ENCODE peak calls at places on chromosomes 4 and X, in six cellular contexts. E, I, S, G, L and Q are unnamed samples.

GRCh38 chrX:150148749-150149672 is 210.7 kb upstream of the EOLA2 start:
- DNase-seq in E (no peak), I (no peak), S (no peak), G (no peak), L (no peak), Q (no peak)

GRCh38 chrX:74349387-74349786 is 45.4 kb downstream of the ZCCHC13 start:
- DNase-seq in E (peak; percentile 6), I (no peak), S (no peak), G (no peak), L (no peak), Q (no peak)

GRCh38 chr4:40070387-40070786 is 13.7 kb downstream of the N4BP2 start:
- DNase-seq in E (no peak), I (no peak), S (no peak), G (no peak), L (no peak), Q (no peak)

GRCh38 chr4:81049861-81050423 is 19.4 kb downstream of the BMP3 start:
- DNase-seq in E (no peak), I (no peak), S (no peak), G (no peak), L (no peak), Q (no peak)

GRCh38 chr4:2946812-2947600 is 16.2 kb downstream of the NOP14 start:
- DNase-seq in E (no peak), I (no peak), S (no peak), G (no peak), L (no peak), Q (peak; percentile 21)

GRCh38 chr4:23889368-23889767 is 479 bp downstream of the PPARGC1A start:
- DNase-seq in E (no peak), I (no peak), S (no peak), G (no peak), L (no peak), Q (no peak)

GRCh38 chr4:11954093-11954492 is 525.4 kb upstream of the HS3ST1 start:
- DNase-seq in E (peak; percentile 70), I (no peak), S (peak; percentile 83), G (no peak), L (no peak), Q (peak; percentile 4)

GRCh38 chrX:125327891-125328290 is 8.2 kb downstream of the TEX13C start:
- DNase-seq in E (no peak), I (no peak), S (no peak), G (no peak), L (no peak), Q (no peak)

GRCh38 chrX:150719641-150720040 is 26.4 kb downstream of the MTMR1 start:
- DNase-seq in E (no peak), I (no peak), S (no peak), G (no peak), L (no peak), Q (no peak)

GRCh38 chrX:130100180-130100579 is 10.1 kb downstream of the ELF4 start:
- DNase-seq in E (no peak), I (no peak), S (no peak), G (no peak), L (peak; percentile 81), Q (no peak)

GRCh38 chrX:132094169-132094568 is 33.7 kb downstream of the FRMD7 start:
- DNase-seq in E (peak; percentile 9), I (no peak), S (no peak), G (no peak), L (no peak), Q (no peak)

GRCh38 chrX:19791562-19791961 is 95.8 kb downstream of the SH3KBP1 start:
- DNase-seq in E (no peak), I (no peak), S (no peak), G (no peak), L (no peak), Q (no peak)

GRCh38 chr4:105988671-105989070 is 93.4 kb downstream of the NPNT start:
- DNase-seq in E (no peak), I (no peak), S (no peak), G (no peak), L (no peak), Q (no peak)

GRCh38 chr4:154559141-154559841 is 3.5 kb upstream of the FGB start:
- DNase-seq in E (peak; percentile 84), I (no peak), S (peak; percentile 64), G (no peak), L (no peak), Q (peak; percentile 27)

GRCh38 chrX:20374866-20375530 is 108.3 kb upstream of the RPS6KA3 start:
- DNase-seq in E (peak; percentile 83), I (no peak), S (no peak), G (no peak), L (no peak), Q (no peak)

GRCh38 chr4:168197926-168198325 is 105.6 kb downstream of the ANXA10 start:
- DNase-seq in E (no peak), I (no peak), S (peak; percentile 29), G (no peak), L (no peak), Q (no peak)

GRCh38 chrX:19214248-19214787 is 92.0 kb upstream of the ADGRG2 start:
- DNase-seq in E (no peak), I (no peak), S (no peak), G (no peak), L (no peak), Q (no peak)

GRCh38 chr4:13262816-13263215 is 221.3 kb downstream of the RAB28 start:
- DNase-seq in E (no peak), I (no peak), S (no peak), G (no peak), L (no peak), Q (no peak)

GRCh38 chr4:116668190-116668589 is 417.2 kb downstream of the TRAM1L1 start:
- DNase-seq in E (peak; percentile 7), I (no peak), S (no peak), G (no peak), L (no peak), Q (peak; percentile 7)

GRCh38 chrX:149639568-149639967 is 8.0 kb upstream of the TMEM185A start:
- DNase-seq in E (no peak), I (no peak), S (no peak), G (no peak), L (no peak), Q (no peak)

GRCh38 chr4:176526704-176527103 is 206.9 kb downstream of the SPCS3 start:
- DNase-seq in E (no peak), I (no peak), S (no peak), G (no peak), L (no peak), Q (no peak)

GRCh38 chr4:101795704-101796103 is 5.2 kb downstream of the BANK1 start:
- DNase-seq in E (no peak), I (no peak), S (no peak), G (no peak), L (no peak), Q (no peak)

GRCh38 chr4:53682196-53682595 is 90.9 kb upstream of the LNX1 start:
- DNase-seq in E (no peak), I (no peak), S (no peak), G (no peak), L (no peak), Q (no peak)

GRCh38 chrX:153828723-153829548 is 1.4 kb downstream of the PDZD4 start:
- DNase-seq in E (no peak), I (no peak), S (no peak), G (no peak), L (no peak), Q (peak; percentile 82)

GRCh38 chrX:33987458-33987857 is 144.7 kb downstream of the FAM47A start:
- DNase-seq in E (no peak), I (no peak), S (no peak), G (no peak), L (no peak), Q (no peak)

GRCh38 chr4:107740381-107740780 is 20.3 kb upstream of the PAPSS1 start:
- DNase-seq in E (no peak), I (no peak), S (peak; percentile 36), G (no peak), L (no peak), Q (no peak)

GRCh38 chr4:108783666-108784463 is 21.0 kb upstream of the ETNPPL start:
- DNase-seq in E (peak; percentile 34), I (no peak), S (peak; percentile 53), G (no peak), L (no peak), Q (no peak)

GRCh38 chr4:23934915-23935314 is 45.1 kb upstream of the PPARGC1A start:
- DNase-seq in E (no peak), I (no peak), S (no peak), G (no peak), L (peak; percentile 71), Q (no peak)

GRCh38 chrX:11244641-11245040 is 48.6 kb upstream of the AMELX start:
- DNase-seq in E (no peak), I (no peak), S (no peak), G (no peak), L (no peak), Q (no peak)

GRCh38 chr4:2251073-2251794 is 9.3 kb upstream of the HAUS3 start:
- DNase-seq in E (no peak), I (no peak), S (no peak), G (peak; percentile 0), L (peak; percentile 66), Q (peak; percentile 37)